ENCODE peak calls at places on chromosomes 11 and 22, in five cellular contexts. K is heart right ventricle, J is stomach, N is fibroblast of lung, W is bronchial epithelial cell. C is an unnamed sample.

GRCh38 chr22:20526628-20527355 is 19.4 kb downstream of the MED15 start:
- DNase-seq in N (peak), K (no peak), J (no peak), W (peak), C (peak)

GRCh38 chr11:48154162-48154561 is 62.4 kb upstream of the OR4B1 start:
- DNase-seq in J (no peak), W (peak), K (no peak), N (no peak), C (peak)

GRCh38 chr22:36162127-36163034 is 1.8 kb upstream of the APOL3 start:
- DNase-seq in J (no peak), K (no peak), N (no peak), W (no peak), C (no peak)

GRCh38 chr11:64742087-64742939 is 1.6 kb downstream of the RASGRP2 start:
- DNase-seq in J (no peak), N (no peak), K (no peak), W (no peak), C (no peak)

GRCh38 chr11:38123673-38124072 is 1525.6 kb upstream of the RAG2 start:
- DNase-seq in J (no peak), N (no peak), K (no peak), W (no peak), C (no peak)

GRCh38 chr11:45887587-45887986 is 2.1 kb downstream of the MAPK8IP1 start:
- DNase-seq in J (no peak), N (no peak), K (no peak), W (no peak), C (no peak)

GRCh38 chr22:31363885-31364284 is 17.7 kb upstream of the PATZ1 start:
- DNase-seq in J (no peak), N (no peak), K (no peak), W (no peak), C (no peak)

GRCh38 chr11:134412508-134413333 is 679 bp upstream of the B3GAT1 start:
- DNase-seq in K (no peak), J (peak), N (no peak), W (no peak), C (no peak)

GRCh38 chr22:50262460-50262911 is 1.0 kb upstream of the MAPK12 start:
- DNase-seq in K (no peak), N (no peak), W (peak), J (no peak), C (no peak)

GRCh38 chr11:121932646-121933185 is 183.3 kb downstream of the BLID start:
- DNase-seq in K (no peak), W (no peak), N (no peak), J (no peak), C (no peak)

GRCh38 chr11:17718510-17718962 is 835 bp upstream of the MYOD1 start:
- DNase-seq in N (no peak), J (no peak), K (no peak), W (no peak), C (no peak)

GRCh38 chr11:69587454-69588081 is 53.4 kb upstream of the CCND1 start:
- DNase-seq in J (no peak), W (peak), K (no peak), N (no peak), C (peak)

GRCh38 chr22:44224166-44224565 is 43.4 kb downstream of the PARVG start:
- DNase-seq in J (no peak), K (no peak), W (peak), N (no peak), C (no peak)

GRCh38 chr11:94153320-94153719 is 24.7 kb downstream of the PANX1 start:
- DNase-seq in N (no peak), K (no peak), W (no peak), J (peak), C (no peak)

GRCh38 chr11:57648791-57649735 is 649 bp downstream of the YPEL4 start:
- DNase-seq in W (no peak), N (no peak), J (no peak), K (no peak), C (peak)

GRCh38 chr11:8786933-8787332 is 104.3 kb downstream of the RPL27A start:
- DNase-seq in K (no peak), W (no peak), N (peak), J (no peak), C (no peak)

GRCh38 chr22:32804036-32804435 is 2.5 kb downstream of the TIMP3 start:
- DNase-seq in W (no peak), N (peak), J (no peak), K (no peak), C (no peak)
- H3K4me3 ChIP-seq in W (no peak), N (peak), J (peak), K (peak), C (peak)

GRCh38 chr11:128039140-128040021 is 548.0 kb downstream of the ETS1 start:
- DNase-seq in K (peak), J (peak), N (peak), W (peak), C (peak)
- TF ChIP-seq CTCF in K (no peak), J (no peak), N (peak), W (no peak), C (no peak)

GRCh38 chr11:2136209-2136951 is 2.8 kb downstream of the IGF2 start:
- DNase-seq in W (no peak), K (peak), J (no peak), N (no peak), C (no peak)

GRCh38 chr11:2134022-2135010 is 4.9 kb downstream of the IGF2 start:
- DNase-seq in W (no peak), N (no peak), K (peak), J (no peak), C (no peak)

GRCh38 chr11:2135018-2135569 is 4.1 kb downstream of the IGF2 start:
- DNase-seq in W (no peak), J (no peak), N (no peak), K (peak), C (no peak)

GRCh38 chr11:2136952-2137201 is 2.3 kb downstream of the IGF2 start:
- DNase-seq in N (no peak), W (no peak), K (no peak), J (no peak), C (no peak)

DNA sequence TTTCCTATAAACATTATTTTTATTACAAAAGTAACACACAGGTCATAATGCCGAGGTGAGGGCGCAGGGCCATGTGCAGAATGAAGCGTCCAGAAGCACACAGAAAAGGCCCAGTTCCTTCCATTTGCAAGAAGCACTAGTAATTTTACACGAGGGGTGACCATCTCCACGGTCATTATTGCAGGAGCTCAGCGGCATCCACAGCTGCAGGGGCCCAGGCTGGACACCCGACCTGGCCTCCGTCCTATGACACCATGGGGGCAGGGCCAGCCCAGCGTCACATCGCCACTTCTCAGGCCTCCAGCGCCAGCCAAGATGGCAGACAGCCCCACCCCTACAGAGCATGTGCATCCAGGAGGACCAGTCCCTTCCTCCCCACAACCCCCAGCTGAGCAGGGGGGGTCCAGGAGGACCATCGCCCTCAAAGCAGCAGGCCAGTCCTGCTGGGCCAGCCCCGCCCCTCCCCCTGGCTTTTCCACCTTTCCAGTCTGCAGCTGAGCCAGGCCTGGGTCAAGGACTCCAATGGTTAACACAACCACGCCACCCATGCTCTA is 3.5 kb downstream of the IGF2 start:
- DNase-seq in J (no peak), N (no peak), K (peak), W (no peak), C (no peak)
- H3K4me3 ChIP-seq in J (no peak), N (no peak), K (peak), W (no peak), C (no peak)

DNA sequence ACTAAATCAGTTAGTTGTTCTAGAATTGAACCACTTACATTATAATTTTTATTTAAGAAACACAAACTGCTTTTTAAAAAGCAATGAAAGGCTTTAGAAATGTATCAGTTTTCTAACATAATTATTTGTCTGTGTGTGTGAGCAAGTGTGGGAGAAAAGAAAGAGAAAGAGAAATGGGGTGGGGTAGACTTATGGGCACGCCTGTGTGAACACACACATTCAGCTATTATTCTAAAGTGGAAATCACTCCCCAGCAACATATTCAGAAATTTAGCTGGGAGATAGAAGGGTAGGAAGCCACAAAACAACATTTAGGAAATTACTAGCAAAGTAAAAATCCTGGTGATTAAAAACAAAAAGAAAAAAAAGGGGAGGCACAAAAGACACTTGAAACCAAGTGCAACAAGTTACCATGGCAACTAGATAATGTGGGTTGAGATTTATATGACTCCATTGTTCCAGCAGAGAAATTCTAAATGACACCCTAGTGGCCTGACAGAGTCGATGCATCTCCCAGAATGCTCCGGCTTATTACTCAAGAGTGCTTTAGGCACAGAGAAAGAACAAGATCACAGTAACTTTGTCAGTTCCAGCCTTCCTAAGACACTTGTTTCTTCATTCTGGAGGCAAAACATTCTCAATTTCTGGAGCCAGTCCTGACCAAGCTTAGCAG is 444.6 kb downstream of the DLG2 start:
- DNase-seq in W (peak), K (no peak), J (no peak), N (peak), C (no peak)
- TF ChIP-seq CTCF in W (peak), K (peak), J (no peak), N (peak), C (peak)

C was measured in foreskin fibroblast.